ENCODE peak calls at places on chromosomes 5 and 9, in nine cellular contexts. One of them, this sample, is unnamed.

GRCh38 chr5:134174841-134175839 is 1.6 kb downstream of the SKP1 start:
- DNase-seq in stimulated activated CD4-positive, alpha-beta T cell treated with anti-CD3 and anti-CD28 coated beads, Interleukin-2, amount 100 ng/mL, for 48 hours: no peak
- DNase-seq in sciatic nerve: no peak
- DNase-seq in H1: no peak
- DNase-seq in ACHN: peak; percentile 32
- DNase-seq in NCI-H146: peak; percentile 23
- DNase-seq in NCI-H2081: peak; percentile 14
- DNase-seq in NCI-H1417: no peak
- DNase-seq in aorta: no peak
- DNase-seq in this sample: no peak

GRCh38 chr5:77644443-77645157 is 6.1 kb upstream of the OTP start:
- DNase-seq in stimulated activated CD4-positive, alpha-beta T cell treated with anti-CD3 and anti-CD28 coated beads, Interleukin-2, amount 100 ng/mL, for 48 hours: no peak
- DNase-seq in sciatic nerve: no peak
- DNase-seq in H1: no peak
- DNase-seq in ACHN: no peak
- DNase-seq in NCI-H146: peak; percentile 12
- DNase-seq in NCI-H2081: no peak
- DNase-seq in NCI-H1417: peak; percentile 13
- DNase-seq in aorta: no peak
- DNase-seq in this sample: peak; percentile 60

GRCh38 chr5:176405656-176406435 is 10.5 kb downstream of the CLTB start:
- DNase-seq in stimulated activated CD4-positive, alpha-beta T cell treated with anti-CD3 and anti-CD28 coated beads, Interleukin-2, amount 100 ng/mL, for 48 hours: no peak
- DNase-seq in sciatic nerve: no peak
- DNase-seq in H1: no peak
- DNase-seq in ACHN: no peak
- DNase-seq in NCI-H146: no peak
- DNase-seq in NCI-H2081: no peak
- DNase-seq in NCI-H1417: no peak
- DNase-seq in aorta: no peak
- DNase-seq in this sample: no peak

GRCh38 chr9:134962998-134963364 is 45.3 kb upstream of the FCN1 start:
- DNase-seq in stimulated activated CD4-positive, alpha-beta T cell treated with anti-CD3 and anti-CD28 coated beads, Interleukin-2, amount 100 ng/mL, for 48 hours: no peak
- DNase-seq in sciatic nerve: peak; percentile 40
- DNase-seq in H1: no peak
- DNase-seq in ACHN: no peak
- DNase-seq in NCI-H146: no peak
- DNase-seq in NCI-H2081: no peak
- DNase-seq in NCI-H1417: no peak
- DNase-seq in aorta: peak; percentile 62
- DNase-seq in this sample: peak; percentile 18

GRCh38 chr5:137221914-137222313 is 277.2 kb downstream of the SPOCK1 start:
- DNase-seq in stimulated activated CD4-positive, alpha-beta T cell treated with anti-CD3 and anti-CD28 coated beads, Interleukin-2, amount 100 ng/mL, for 48 hours: no peak
- DNase-seq in sciatic nerve: no peak
- DNase-seq in H1: no peak
- DNase-seq in ACHN: no peak
- DNase-seq in NCI-H146: no peak
- DNase-seq in NCI-H2081: no peak
- DNase-seq in NCI-H1417: no peak
- DNase-seq in aorta: no peak
- DNase-seq in this sample: no peak

GRCh38 chr5:149113669-149114068 is 27.6 kb upstream of the ABLIM3 start:
- DNase-seq in stimulated activated CD4-positive, alpha-beta T cell treated with anti-CD3 and anti-CD28 coated beads, Interleukin-2, amount 100 ng/mL, for 48 hours: no peak
- DNase-seq in sciatic nerve: no peak
- DNase-seq in H1: no peak
- DNase-seq in ACHN: peak; percentile 58
- DNase-seq in NCI-H146: no peak
- DNase-seq in NCI-H2081: no peak
- DNase-seq in NCI-H1417: no peak
- DNase-seq in aorta: no peak
- DNase-seq in this sample: no peak

GRCh38 chr9:71079451-71079850 is 42.0 kb downstream of the TRPM3 start:
- DNase-seq in stimulated activated CD4-positive, alpha-beta T cell treated with anti-CD3 and anti-CD28 coated beads, Interleukin-2, amount 100 ng/mL, for 48 hours: no peak
- DNase-seq in sciatic nerve: no peak
- DNase-seq in H1: no peak
- DNase-seq in ACHN: no peak
- DNase-seq in NCI-H146: no peak
- DNase-seq in NCI-H2081: no peak
- DNase-seq in NCI-H1417: no peak
- DNase-seq in aorta: no peak
- DNase-seq in this sample: no peak

GRCh38 chr9:5231212-5231611 is at the start of gene INSL4:
- DNase-seq in stimulated activated CD4-positive, alpha-beta T cell treated with anti-CD3 and anti-CD28 coated beads, Interleukin-2, amount 100 ng/mL, for 48 hours: no peak
- DNase-seq in sciatic nerve: no peak
- DNase-seq in H1: no peak
- DNase-seq in ACHN: no peak
- DNase-seq in NCI-H146: no peak
- DNase-seq in NCI-H2081: no peak
- DNase-seq in NCI-H1417: no peak
- DNase-seq in aorta: no peak
- DNase-seq in this sample: no peak

GRCh38 chr5:17359451-17359965 is 138.5 kb upstream of the TAF11L2 start:
- DNase-seq in stimulated activated CD4-positive, alpha-beta T cell treated with anti-CD3 and anti-CD28 coated beads, Interleukin-2, amount 100 ng/mL, for 48 hours: no peak
- DNase-seq in sciatic nerve: no peak
- DNase-seq in H1: no peak
- DNase-seq in ACHN: no peak
- DNase-seq in NCI-H146: no peak
- DNase-seq in NCI-H2081: no peak
- DNase-seq in NCI-H1417: no peak
- DNase-seq in aorta: no peak
- DNase-seq in this sample: no peak

GRCh38 chr5:143699121-143699520 is 112.8 kb upstream of the HMHB1 start:
- DNase-seq in stimulated activated CD4-positive, alpha-beta T cell treated with anti-CD3 and anti-CD28 coated beads, Interleukin-2, amount 100 ng/mL, for 48 hours: no peak
- DNase-seq in sciatic nerve: no peak
- DNase-seq in H1: no peak
- DNase-seq in ACHN: no peak
- DNase-seq in NCI-H146: no peak
- DNase-seq in NCI-H2081: no peak
- DNase-seq in NCI-H1417: no peak
- DNase-seq in aorta: no peak
- DNase-seq in this sample: no peak

GRCh38 chr5:1294839-1295649 is at the start of gene TERT:
- DNase-seq in stimulated activated CD4-positive, alpha-beta T cell treated with anti-CD3 and anti-CD28 coated beads, Interleukin-2, amount 100 ng/mL, for 48 hours: peak; percentile 76
- DNase-seq in sciatic nerve: peak; percentile 49
- DNase-seq in H1: no peak
- DNase-seq in ACHN: no peak
- DNase-seq in NCI-H146: no peak
- DNase-seq in NCI-H2081: peak; percentile 37
- DNase-seq in NCI-H1417: no peak
- DNase-seq in aorta: peak; percentile 70
- DNase-seq in this sample: peak; percentile 90

GRCh38 chr5:132388244-132389050 is 18.9 kb downstream of the SLC22A5 start:
- DNase-seq in stimulated activated CD4-positive, alpha-beta T cell treated with anti-CD3 and anti-CD28 coated beads, Interleukin-2, amount 100 ng/mL, for 48 hours: no peak
- DNase-seq in sciatic nerve: no peak
- DNase-seq in H1: no peak
- DNase-seq in ACHN: peak; percentile 65
- DNase-seq in NCI-H146: no peak
- DNase-seq in NCI-H2081: no peak
- DNase-seq in NCI-H1417: no peak
- DNase-seq in aorta: no peak
- DNase-seq in this sample: no peak

GRCh38 chr9:94865599-94866456 is 139.3 kb downstream of the AOPEP start:
- DNase-seq in stimulated activated CD4-positive, alpha-beta T cell treated with anti-CD3 and anti-CD28 coated beads, Interleukin-2, amount 100 ng/mL, for 48 hours: no peak
- DNase-seq in sciatic nerve: no peak
- DNase-seq in H1: no peak
- DNase-seq in ACHN: no peak
- DNase-seq in NCI-H146: no peak
- DNase-seq in NCI-H2081: peak; percentile 35
- DNase-seq in NCI-H1417: no peak
- DNase-seq in aorta: peak; percentile 86
- DNase-seq in this sample: no peak

GRCh38 chr5:169856571-169856970 is 123.7 kb downstream of the INSYN2B start:
- DNase-seq in stimulated activated CD4-positive, alpha-beta T cell treated with anti-CD3 and anti-CD28 coated beads, Interleukin-2, amount 100 ng/mL, for 48 hours: no peak
- DNase-seq in sciatic nerve: no peak
- DNase-seq in H1: no peak
- DNase-seq in ACHN: peak; percentile 71
- DNase-seq in NCI-H146: no peak
- DNase-seq in NCI-H2081: no peak
- DNase-seq in NCI-H1417: no peak
- DNase-seq in aorta: no peak
- DNase-seq in this sample: no peak

GRCh38 chr5:141747152-141747640 is 65.2 kb upstream of the ARAP3 start:
- DNase-seq in stimulated activated CD4-positive, alpha-beta T cell treated with anti-CD3 and anti-CD28 coated beads, Interleukin-2, amount 100 ng/mL, for 48 hours: no peak
- DNase-seq in sciatic nerve: peak; percentile 83
- DNase-seq in H1: peak; percentile 50
- DNase-seq in ACHN: peak; percentile 82
- DNase-seq in NCI-H146: peak; percentile 73
- DNase-seq in NCI-H2081: peak; percentile 91
- DNase-seq in NCI-H1417: peak; percentile 85
- DNase-seq in aorta: peak; percentile 85
- DNase-seq in this sample: peak; percentile 88

GRCh38 chr5:29518176-29518575 is 1675.3 kb upstream of the CDH6 start:
- DNase-seq in stimulated activated CD4-positive, alpha-beta T cell treated with anti-CD3 and anti-CD28 coated beads, Interleukin-2, amount 100 ng/mL, for 48 hours: no peak
- DNase-seq in sciatic nerve: no peak
- DNase-seq in H1: no peak
- DNase-seq in ACHN: no peak
- DNase-seq in NCI-H146: peak; percentile 32
- DNase-seq in NCI-H2081: peak; percentile 12
- DNase-seq in NCI-H1417: peak; percentile 13
- DNase-seq in aorta: no peak
- DNase-seq in this sample: no peak

GRCh38 chr9:131018621-131019020 is 9.6 kb downstream of the LAMC3 start:
- DNase-seq in stimulated activated CD4-positive, alpha-beta T cell treated with anti-CD3 and anti-CD28 coated beads, Interleukin-2, amount 100 ng/mL, for 48 hours: no peak
- DNase-seq in sciatic nerve: no peak
- DNase-seq in H1: no peak
- DNase-seq in ACHN: no peak
- DNase-seq in NCI-H146: peak; percentile 11
- DNase-seq in NCI-H2081: no peak
- DNase-seq in NCI-H1417: no peak
- DNase-seq in aorta: no peak
- DNase-seq in this sample: no peak

GRCh38 chr9:115456515-115456914 is 338.6 kb upstream of the TNC start:
- DNase-seq in stimulated activated CD4-positive, alpha-beta T cell treated with anti-CD3 and anti-CD28 coated beads, Interleukin-2, amount 100 ng/mL, for 48 hours: no peak
- DNase-seq in sciatic nerve: no peak
- DNase-seq in H1: no peak
- DNase-seq in ACHN: no peak
- DNase-seq in NCI-H146: no peak
- DNase-seq in NCI-H2081: no peak
- DNase-seq in NCI-H1417: no peak
- DNase-seq in aorta: no peak
- DNase-seq in this sample: no peak

GRCh38 chr5:157496847-157497246 is 36.8 kb downstream of the NIPAL4 start:
- DNase-seq in stimulated activated CD4-positive, alpha-beta T cell treated with anti-CD3 and anti-CD28 coated beads, Interleukin-2, amount 100 ng/mL, for 48 hours: no peak
- DNase-seq in sciatic nerve: no peak
- DNase-seq in H1: no peak
- DNase-seq in ACHN: no peak
- DNase-seq in NCI-H146: no peak
- DNase-seq in NCI-H2081: no peak
- DNase-seq in NCI-H1417: no peak
- DNase-seq in aorta: no peak
- DNase-seq in this sample: no peak

GRCh38 chr9:91221332-91221731 is 140.4 kb downstream of the AUH start:
- DNase-seq in stimulated activated CD4-positive, alpha-beta T cell treated with anti-CD3 and anti-CD28 coated beads, Interleukin-2, amount 100 ng/mL, for 48 hours: no peak
- DNase-seq in sciatic nerve: no peak
- DNase-seq in H1: no peak
- DNase-seq in ACHN: no peak
- DNase-seq in NCI-H146: no peak
- DNase-seq in NCI-H2081: no peak
- DNase-seq in NCI-H1417: no peak
- DNase-seq in aorta: no peak
- DNase-seq in this sample: no peak

GRCh38 chr5:152638996-152639552 is 234.0 kb upstream of the NMUR2 start:
- DNase-seq in stimulated activated CD4-positive, alpha-beta T cell treated with anti-CD3 and anti-CD28 coated beads, Interleukin-2, amount 100 ng/mL, for 48 hours: no peak
- DNase-seq in sciatic nerve: no peak
- DNase-seq in H1: no peak
- DNase-seq in ACHN: no peak
- DNase-seq in NCI-H146: no peak
- DNase-seq in NCI-H2081: no peak
- DNase-seq in NCI-H1417: no peak
- DNase-seq in aorta: no peak
- DNase-seq in this sample: no peak

GRCh38 chr5:66963559-66963971 is 233.0 kb downstream of the CD180 start:
- DNase-seq in stimulated activated CD4-positive, alpha-beta T cell treated with anti-CD3 and anti-CD28 coated beads, Interleukin-2, amount 100 ng/mL, for 48 hours: no peak
- DNase-seq in sciatic nerve: no peak
- DNase-seq in H1: peak; percentile 34
- DNase-seq in ACHN: no peak
- DNase-seq in NCI-H146: no peak
- DNase-seq in NCI-H2081: no peak
- DNase-seq in NCI-H1417: no peak
- DNase-seq in aorta: no peak
- DNase-seq in this sample: peak; percentile 33

GRCh38 chr5:172497591-172498255 is 43.4 kb upstream of the SH3PXD2B start:
- DNase-seq in stimulated activated CD4-positive, alpha-beta T cell treated with anti-CD3 and anti-CD28 coated beads, Interleukin-2, amount 100 ng/mL, for 48 hours: no peak
- DNase-seq in sciatic nerve: peak; percentile 36
- DNase-seq in H1: no peak
- DNase-seq in ACHN: no peak
- DNase-seq in NCI-H146: no peak
- DNase-seq in NCI-H2081: no peak
- DNase-seq in NCI-H1417: no peak
- DNase-seq in aorta: no peak
- DNase-seq in this sample: no peak

GRCh38 chr9:117958726-117959125 is 254.5 kb downstream of the TLR4 start:
- DNase-seq in stimulated activated CD4-positive, alpha-beta T cell treated with anti-CD3 and anti-CD28 coated beads, Interleukin-2, amount 100 ng/mL, for 48 hours: no peak
- DNase-seq in sciatic nerve: no peak
- DNase-seq in H1: peak; percentile 2
- DNase-seq in ACHN: no peak
- DNase-seq in NCI-H146: no peak
- DNase-seq in NCI-H2081: no peak
- DNase-seq in NCI-H1417: no peak
- DNase-seq in aorta: no peak
- DNase-seq in this sample: no peak

GRCh38 chr9:126752376-126752775 is 52.5 kb upstream of the ZBTB43 start:
- DNase-seq in stimulated activated CD4-positive, alpha-beta T cell treated with anti-CD3 and anti-CD28 coated beads, Interleukin-2, amount 100 ng/mL, for 48 hours: no peak
- DNase-seq in sciatic nerve: no peak
- DNase-seq in H1: no peak
- DNase-seq in ACHN: no peak
- DNase-seq in NCI-H146: no peak
- DNase-seq in NCI-H2081: no peak
- DNase-seq in NCI-H1417: no peak
- DNase-seq in aorta: no peak
- DNase-seq in this sample: no peak

GRCh38 chr9:81562221-81563019 is 126.9 kb downstream of the TLE1 start:
- DNase-seq in stimulated activated CD4-positive, alpha-beta T cell treated with anti-CD3 and anti-CD28 coated beads, Interleukin-2, amount 100 ng/mL, for 48 hours: no peak
- DNase-seq in sciatic nerve: peak; percentile 59
- DNase-seq in H1: no peak
- DNase-seq in ACHN: peak; percentile 91
- DNase-seq in NCI-H146: no peak
- DNase-seq in NCI-H2081: no peak
- DNase-seq in NCI-H1417: no peak
- DNase-seq in aorta: peak; percentile 76
- DNase-seq in this sample: no peak

GRCh38 chr5:136070486-136071285 is 41.9 kb downstream of the TGFBI start:
- DNase-seq in stimulated activated CD4-positive, alpha-beta T cell treated with anti-CD3 and anti-CD28 coated beads, Interleukin-2, amount 100 ng/mL, for 48 hours: no peak
- DNase-seq in sciatic nerve: no peak
- DNase-seq in H1: no peak
- DNase-seq in ACHN: no peak
- DNase-seq in NCI-H146: no peak
- DNase-seq in NCI-H2081: no peak
- DNase-seq in NCI-H1417: no peak
- DNase-seq in aorta: no peak
- DNase-seq in this sample: no peak

GRCh38 chr5:83306572-83307241 is 164.8 kb upstream of the VCAN start:
- DNase-seq in stimulated activated CD4-positive, alpha-beta T cell treated with anti-CD3 and anti-CD28 coated beads, Interleukin-2, amount 100 ng/mL, for 48 hours: peak; percentile 0
- DNase-seq in sciatic nerve: no peak
- DNase-seq in H1: no peak
- DNase-seq in ACHN: peak; percentile 80
- DNase-seq in NCI-H146: no peak
- DNase-seq in NCI-H2081: no peak
- DNase-seq in NCI-H1417: no peak
- DNase-seq in aorta: peak; percentile 63
- DNase-seq in this sample: no peak

GRCh38 chr5:56818409-56819026 is 3.2 kb downstream of the MAP3K1 start:
- DNase-seq in stimulated activated CD4-positive, alpha-beta T cell treated with anti-CD3 and anti-CD28 coated beads, Interleukin-2, amount 100 ng/mL, for 48 hours: no peak
- DNase-seq in sciatic nerve: no peak
- DNase-seq in H1: no peak
- DNase-seq in ACHN: peak; percentile 37
- DNase-seq in NCI-H146: no peak
- DNase-seq in NCI-H2081: no peak
- DNase-seq in NCI-H1417: no peak
- DNase-seq in aorta: no peak
- DNase-seq in this sample: no peak

GRCh38 chr9:93657331-93658111 is 81.1 kb downstream of the PHF2 start:
- DNase-seq in stimulated activated CD4-positive, alpha-beta T cell treated with anti-CD3 and anti-CD28 coated beads, Interleukin-2, amount 100 ng/mL, for 48 hours: no peak
- DNase-seq in sciatic nerve: peak; percentile 53
- DNase-seq in H1: no peak
- DNase-seq in ACHN: no peak
- DNase-seq in NCI-H146: no peak
- DNase-seq in NCI-H2081: no peak
- DNase-seq in NCI-H1417: no peak
- DNase-seq in aorta: peak; percentile 67
- DNase-seq in this sample: no peak

GRCh38 chr9:21758540-21758939 is 43.9 kb upstream of the MTAP start:
- DNase-seq in stimulated activated CD4-positive, alpha-beta T cell treated with anti-CD3 and anti-CD28 coated beads, Interleukin-2, amount 100 ng/mL, for 48 hours: no peak
- DNase-seq in sciatic nerve: no peak
- DNase-seq in H1: no peak
- DNase-seq in ACHN: no peak
- DNase-seq in NCI-H146: no peak
- DNase-seq in NCI-H2081: no peak
- DNase-seq in NCI-H1417: no peak
- DNase-seq in aorta: no peak
- DNase-seq in this sample: no peak